ENCODE peak calls at places on chromosome 15, in six cellular contexts. G is K562, T is SK-N-SH, E is GM12878, U is HepG2, F is H1. K is an unnamed sample.
A peak's percentile ranks its signal among the peaks of the same experiment; 100 is the strongest.

GRCh38 chr15:100893964-100894295 is 14.3 kb downstream of the ALDH1A3 start:
- DNase-seq in F (no peak), E (no peak), G (no peak), T (no peak), U (no peak), K (no peak)

GRCh38 chr15:29821416-29822099 is 710 bp downstream of the TJP1 start:
- DNase-seq in G (peak; percentile 77), T (peak; percentile 80), U (peak; percentile 74), E (no peak), F (no peak), K (no peak)

GRCh38 chr15:50225897-50226296 is 39.6 kb downstream of the HDC start:
- DNase-seq in G (no peak), F (no peak), E (no peak), T (no peak), U (no peak), K (no peak)

GRCh38 chr15:67125589-67126502 is 60.4 kb downstream of the SMAD3 start:
- DNase-seq in U (no peak), T (no peak), G (peak; percentile 78), E (no peak), F (no peak), K (no peak)

GRCh38 chr15:80694624-80695098 is 449 bp upstream of the ABHD17C start:
- DNase-seq in U (no peak), T (no peak), E (no peak), G (peak; percentile 11), F (no peak), K (peak; percentile 4)

GRCh38 chr15:59688383-59688887 is 685 bp downstream of the BNIP2 start:
- DNase-seq in T (no peak), G (no peak), E (peak; percentile 7), U (peak; percentile 42), F (no peak), K (peak; percentile 68)

GRCh38 chr15:34358367-34358766 is 8.6 kb downstream of the LPCAT4 start:
- DNase-seq in T (peak; percentile 41), E (no peak), G (peak; percentile 56), U (no peak), F (no peak), K (no peak)

GRCh38 chr15:33108518-33108917 is 86.0 kb downstream of the FMN1 start:
- DNase-seq in U (no peak), T (no peak), F (no peak), E (no peak), G (no peak), K (no peak)

GRCh38 chr15:61796056-61796455 is 264.2 kb downstream of the VPS13C start:
- DNase-seq in F (no peak), G (no peak), T (no peak), U (no peak), E (no peak), K (no peak)

GRCh38 chr15:91329914-91330313 is 229.9 kb downstream of the SV2B start:
- DNase-seq in F (no peak), U (no peak), E (no peak), T (no peak), G (no peak), K (no peak)

GRCh38 chr15:57591237-57591821 is 375 bp upstream of the MYZAP start:
- DNase-seq in G (no peak), E (no peak), F (no peak), U (no peak), T (no peak), K (no peak)

GRCh38 chr15:52100807-52101206 is 11.8 kb downstream of the BCL2L10 start:
- DNase-seq in G (peak; percentile 60), U (no peak), T (no peak), F (no peak), E (peak; percentile 69), K (peak; percentile 76)

GRCh38 chr15:82986442-82986780 is 401 bp downstream of the RAMAC start:
- DNase-seq in U (no peak), G (no peak), T (no peak), E (peak; percentile 7), F (no peak), K (no peak)

GRCh38 chr15:68192117-68192516 is 13.0 kb downstream of the CALML4 start:
- DNase-seq in T (no peak), G (no peak), F (no peak), U (peak; percentile 10), E (no peak), K (no peak)

GRCh38 chr15:22887157-22887951 is 48.9 kb downstream of the NIPA2 start:
- DNase-seq in E (no peak), T (no peak), U (no peak), F (no peak), G (peak; percentile 53), K (no peak)

GRCh38 chr15:72534522-72534921 is 60.4 kb downstream of the ARIH1 start:
- DNase-seq in T (no peak), U (no peak), G (no peak), F (no peak), E (no peak), K (no peak)

GRCh38 chr15:31372635-31373091 is 46.0 kb downstream of the KLF13 start:
- DNase-seq in F (peak; percentile 69), E (no peak), U (no peak), G (no peak), T (peak; percentile 97), K (no peak)

GRCh38 chr15:71374607-71375352 is 259.5 kb downstream of the THSD4 start:
- DNase-seq in U (no peak), T (no peak), E (no peak), F (no peak), G (no peak), K (no peak)

GRCh38 chr15:33756950-33757349 is 211.3 kb upstream of the CHRM5 start:
- DNase-seq in F (no peak), U (no peak), G (no peak), E (no peak), T (no peak), K (no peak)

GRCh38 chr15:73699249-73700040 is 15.3 kb downstream of the CD276 start:
- DNase-seq in G (no peak), U (no peak), T (no peak), E (no peak), F (no peak), K (no peak)

GRCh38 chr15:42133892-42134502 is 22.4 kb downstream of the PLA2G4F start:
- DNase-seq in U (peak; percentile 52), T (peak; percentile 50), E (no peak), G (peak; percentile 76), F (peak; percentile 56), K (peak; percentile 45)

GRCh38 chr15:27339138-27339537 is 368.2 kb downstream of the GABRG3 start:
- DNase-seq in F (no peak), G (no peak), T (no peak), E (no peak), U (no peak), K (no peak)

GRCh38 chr15:74132681-74133070 is 2.3 kb downstream of the ISLR2 start:
- DNase-seq in T (no peak), G (no peak), U (no peak), F (no peak), E (no peak), K (no peak)

GRCh38 chr15:91032919-91033803 is 10.8 kb upstream of the VPS33B start:
- DNase-seq in G (peak; percentile 68), F (peak; percentile 82), T (peak; percentile 40), U (peak; percentile 75), E (no peak), K (no peak)

GRCh38 chr15:58221591-58222241 is 83.5 kb downstream of the AQP9 start:
- DNase-seq in U (peak; percentile 27), G (peak; percentile 75), T (peak; percentile 54), F (no peak), E (no peak), K (no peak)

DNA sequence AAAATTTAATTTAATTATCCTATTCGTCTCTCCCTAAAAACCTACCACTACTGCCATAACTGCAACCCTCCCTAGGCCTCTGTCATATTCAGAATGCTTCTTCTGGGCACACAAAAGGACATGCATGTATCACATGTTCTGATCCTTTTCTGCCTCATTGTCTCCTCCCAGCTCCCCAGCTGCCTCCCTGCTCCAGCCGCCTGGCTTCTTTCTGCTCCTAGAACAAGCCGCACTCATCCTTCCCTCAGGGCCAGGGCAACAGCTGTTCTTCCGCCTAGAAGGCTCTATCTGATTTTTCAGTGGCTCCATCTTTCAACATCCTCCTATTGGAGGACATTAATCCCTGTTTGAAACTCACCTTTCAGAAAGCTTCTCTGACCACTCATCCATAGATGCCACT is 38.6 kb downstream of the TMED3 start:
- DNase-seq in U (no peak), G (no peak), F (no peak), E (no peak), T (peak; percentile 33), K (no peak)
- H3K27ac ChIP-seq in U (no peak overlapping the region), G (no peak overlapping the region), F (no peak overlapping the region), E (no peak overlapping the region), T (peak overlapping the region; percentile 35), K (no peak overlapping the region)

DNA sequence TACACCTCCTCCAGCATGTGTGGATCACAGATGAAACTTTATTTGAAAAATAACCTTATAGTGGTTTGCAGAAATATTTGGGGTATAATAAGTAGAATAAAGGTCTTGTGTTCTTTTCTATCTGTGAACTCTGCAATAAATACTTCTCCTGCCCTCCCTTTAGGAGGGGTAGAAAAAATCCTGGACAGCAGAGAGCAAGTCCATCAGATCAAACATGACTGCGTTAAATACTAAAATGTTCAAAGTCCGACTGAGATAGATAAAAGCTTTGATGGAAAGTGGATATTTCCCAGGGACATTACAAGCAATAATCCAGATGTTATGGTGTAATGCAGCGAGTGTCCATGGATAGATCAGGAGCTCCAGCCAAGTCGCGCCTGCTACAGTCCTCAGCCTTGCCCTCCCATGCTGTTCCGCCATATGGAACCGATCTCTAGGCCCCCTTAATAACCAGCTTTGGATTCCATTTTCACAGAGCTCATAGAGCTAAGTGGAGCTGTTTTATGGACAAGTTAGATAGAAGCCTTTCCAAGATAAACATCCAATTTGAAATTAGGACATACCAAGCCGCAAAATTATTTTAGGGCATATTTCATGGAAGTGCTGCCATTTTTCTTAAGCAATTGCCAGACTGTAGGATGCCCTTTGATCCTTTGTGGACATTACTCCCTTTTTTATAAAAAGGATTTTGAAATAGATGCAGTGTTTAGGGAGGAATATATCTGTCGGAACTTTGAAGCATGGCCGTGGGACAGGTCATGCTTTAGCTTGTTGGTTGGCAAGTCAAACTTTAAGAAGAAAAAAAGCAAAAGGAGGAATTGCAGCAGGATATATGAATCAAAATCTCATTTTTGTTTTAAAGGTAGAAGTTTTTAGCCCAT is 121.8 kb downstream of the MCTP2 start:
- DNase-seq in U (peak; percentile 45), G (no peak), F (no peak), T (no peak), E (no peak), K (no peak)
- TF ChIP-seq GABPA in U (no peak), G (no peak), F (no peak), T (no peak), E (no peak), K (no peak)

GRCh38 chr15:79640206-79640605 is 208.1 kb downstream of the MINAR1 start:
- DNase-seq in E (no peak), F (no peak), U (peak; percentile 7), T (no peak), G (no peak), K (no peak)

GRCh38 chr15:79644091-79644490 is 212.0 kb downstream of the MINAR1 start:
- DNase-seq in U (no peak), E (no peak), T (no peak), F (no peak), G (no peak), K (no peak)

GRCh38 chr15:79641841-79642240 is 209.7 kb downstream of the MINAR1 start:
- DNase-seq in G (no peak), T (no peak), F (no peak), E (no peak), U (no peak), K (no peak)

GRCh38 chr15:79643393-79643792 is 211.3 kb downstream of the MINAR1 start:
- DNase-seq in U (no peak), T (no peak), E (no peak), F (no peak), G (no peak), K (no peak)
- H3K27ac ChIP-seq in U (no peak overlapping the region), T (no peak overlapping the region), E (no peak overlapping the region), F (no peak overlapping the region), G (no peak overlapping the region), K (no peak overlapping the region)

GRCh38 chr15:65101891-65102708 is 12.9 kb downstream of the UBAP1L start:
- DNase-seq in T (no peak), E (no peak), F (no peak), U (no peak), G (no peak), K (no peak)
- TF ChIP-seq GABPA in T (no peak), E (no peak), F (no peak), U (no peak), G (no peak), K (no peak)

K was measured in HL-60.